ENCODE peak calls at places on chromosome 7, in seven cellular contexts. Y is tibial nerve, B is aorta, H is endothelial cell, V is iPS-NIHi11, S is colonic mucosa, F is skeletal muscle cell. A is an unnamed sample.

GRCh38 chr7:20407585-20408466 is 77.1 kb downstream of the ITGB8 start:
- DNase-seq in Y (peak; percentile 25), B (no peak), H (no peak), V (no peak), S (no peak), F (no peak), A (peak; percentile 57)

GRCh38 chr7:47288060-47288459 is 293.9 kb downstream of the TNS3 start:
- DNase-seq in Y (no peak), B (no peak), H (no peak), V (no peak), S (peak; percentile 10), F (no peak), A (no peak)

GRCh38 chr7:142716596-142716995 is 32.7 kb upstream of the PRSS1 start:
- DNase-seq in Y (no peak), B (no peak), H (no peak), V (no peak), S (no peak), F (no peak), A (no peak)

GRCh38 chr7:44473295-44473694 is 17.2 kb downstream of the NUDCD3 start:
- DNase-seq in Y (no peak), B (no peak), H (no peak), V (no peak), S (no peak), F (no peak), A (no peak)

GRCh38 chr7:112205348-112206237 is 606 bp downstream of the DOCK4 start:
- DNase-seq in Y (peak; percentile 42), B (peak; percentile 80), H (peak; percentile 62), V (peak; percentile 57), S (peak; percentile 60), F (peak; percentile 39), A (peak; percentile 51)

GRCh38 chr7:29796181-29796580 is 10.1 kb upstream of the WIPF3 start:
- DNase-seq in Y (no peak), B (no peak), H (no peak), V (no peak), S (no peak), F (no peak), A (no peak)

GRCh38 chr7:131012477-131013031 is 278.5 kb upstream of the KLF14 start:
- DNase-seq in Y (no peak), B (no peak), H (no peak), V (no peak), S (no peak), F (no peak), A (no peak)

GRCh38 chr7:2169923-2170575 is 62.7 kb downstream of the MAD1L1 start:
- DNase-seq in Y (no peak), B (no peak), H (no peak), V (no peak), S (no peak), F (no peak), A (no peak)

GRCh38 chr7:44711528-44711927 is 37.1 kb upstream of the ZMIZ2 start:
- DNase-seq in Y (no peak), B (no peak), H (no peak), V (no peak), S (no peak), F (no peak), A (no peak)

GRCh38 chr7:137538361-137538762 is 194.8 kb upstream of the PTN start:
- DNase-seq in Y (no peak), B (no peak), H (no peak), V (no peak), S (no peak), F (peak; percentile 55), A (no peak)

GRCh38 chr7:41993173-41993867 is 243.7 kb downstream of the GLI3 start:
- DNase-seq in Y (no peak), B (no peak), H (no peak), V (no peak), S (no peak), F (no peak), A (no peak)

GRCh38 chr7:2355079-2356008 is 717 bp downstream of the EIF3B start:
- DNase-seq in Y (no peak), B (no peak), H (peak; percentile 30), V (peak; percentile 54), S (peak; percentile 30), F (no peak), A (no peak)

GRCh38 chr7:157129907-157130460 is 8.7 kb upstream of the UBE3C start:
- DNase-seq in Y (no peak), B (no peak), H (no peak), V (no peak), S (no peak), F (no peak), A (no peak)

GRCh38 chr7:66502230-66503035 is 126.2 kb upstream of the KCTD7 start:
- DNase-seq in Y (no peak), B (no peak), H (no peak), V (no peak), S (no peak), F (no peak), A (no peak)

GRCh38 chr7:118057404-118057803 is 126.6 kb upstream of the LSM8 start:
- DNase-seq in Y (no peak), B (no peak), H (no peak), V (no peak), S (no peak), F (peak; percentile 5), A (no peak)

GRCh38 chr7:74454948-74455804 is 1.5 kb downstream of the GTF2IRD1 start:
- DNase-seq in Y (no peak), B (no peak), H (no peak), V (no peak), S (peak; percentile 70), F (no peak), A (peak; percentile 92)

GRCh38 chr7:6271694-6272371 is 591 bp downstream of the CYTH3 start:
- DNase-seq in Y (no peak), B (peak; percentile 58), H (peak; percentile 12), V (no peak), S (peak; percentile 51), F (no peak), A (peak; percentile 31)

GRCh38 chr7:34236057-34236456 is 330.7 kb downstream of the BMPER start:
- DNase-seq in Y (no peak), B (no peak), H (no peak), V (no peak), S (no peak), F (no peak), A (no peak)

GRCh38 chr7:89246196-89246595 is 450.7 kb upstream of the TEX47 start:
- DNase-seq in Y (no peak), B (no peak), H (no peak), V (no peak), S (no peak), F (no peak), A (no peak)

GRCh38 chr7:15862016-15862780 is 175.7 kb upstream of the MEOX2 start:
- DNase-seq in Y (no peak), B (peak; percentile 35), H (no peak), V (no peak), S (no peak), F (no peak), A (no peak)

GRCh38 chr7:17530741-17531417 is 232.4 kb downstream of the AHR start:
- DNase-seq in Y (no peak), B (no peak), H (no peak), V (peak; percentile 58), S (no peak), F (no peak), A (no peak)

GRCh38 chr7:146961617-146962016 is 845.0 kb downstream of the CNTNAP2 start:
- DNase-seq in Y (no peak), B (no peak), H (no peak), V (peak; percentile 6), S (no peak), F (peak; percentile 79), A (no peak)

GRCh38 chr7:51867117-51867516 is 550.5 kb upstream of the COBL start:
- DNase-seq in Y (no peak), B (no peak), H (no peak), V (no peak), S (no peak), F (no peak), A (no peak)

GRCh38 chr7:123821320-123821719 is 23.6 kb upstream of the HYAL4 start:
- DNase-seq in Y (no peak), B (no peak), H (no peak), V (no peak), S (no peak), F (no peak), A (no peak)

GRCh38 chr7:47337531-47337930 is 244.4 kb downstream of the TNS3 start:
- DNase-seq in Y (no peak), B (no peak), H (no peak), V (peak; percentile 56), S (no peak), F (no peak), A (peak; percentile 11)

GRCh38 chr7:75830978-75831377 is 17.4 kb upstream of the CCL24 start:
- DNase-seq in Y (no peak), B (no peak), H (no peak), V (no peak), S (no peak), F (no peak), A (no peak)

GRCh38 chr7:136549756-136550155 is 318.7 kb upstream of the CHRM2 start:
- DNase-seq in Y (no peak), B (no peak), H (no peak), V (no peak), S (no peak), F (no peak), A (no peak)

GRCh38 chr7:117688126-117688525 is 185.1 kb downstream of the CTTNBP2 start:
- DNase-seq in Y (no peak), B (no peak), H (no peak), V (no peak), S (no peak), F (no peak), A (no peak)

GRCh38 chr7:53094191-53094590 is 58.8 kb downstream of the POM121L12 start:
- DNase-seq in Y (no peak), B (no peak), H (no peak), V (no peak), S (no peak), F (no peak), A (no peak)

GRCh38 chr7:21603972-21604749 is 61.3 kb downstream of the DNAH11 start:
- DNase-seq in Y (no peak), B (no peak), H (no peak), V (no peak), S (no peak), F (no peak), A (no peak)

GRCh38 chr7:81031996-81032395 is 113.1 kb upstream of the SEMA3C start:
- DNase-seq in Y (no peak), B (no peak), H (no peak), V (no peak), S (no peak), F (no peak), A (no peak)

GRCh38 chr7:132489776-132490237 is 86.5 kb downstream of the PLXNA4 start:
- DNase-seq in Y (no peak), B (no peak), H (no peak), V (no peak), S (no peak), F (no peak), A (no peak)